ENCODE peak calls at places on chromosome 15, in ten cellular contexts. Q is brain microvascular endothelial cell, V is PC-3, A is testis, I is esophagus muscularis mucosa, U is upper lobe of right lung, W is IMR-90, H is left ventricle myocardium inferior, N is ascending aorta, P is heart left ventricle. F is an unnamed sample.

GRCh38 chr15:98760112-98760826 is 111.9 kb downstream of the IGF1R start:
- DNase-seq in U (peak), N (no peak), H (peak), V (peak), P (peak), W (no peak), I (no peak), A (no peak), Q (no peak), F (peak)

GRCh38 chr15:60004846-60005351 is 788 bp downstream of the FOXB1 start:
- DNase-seq in W (peak), A (no peak), V (no peak), P (no peak), H (no peak), Q (no peak), U (peak), I (no peak), N (no peak), F (no peak)

GRCh38 chr15:56248276-56248675 is 4.6 kb upstream of the RFX7 start:
- DNase-seq in N (no peak), U (no peak), P (no peak), I (no peak), H (no peak), A (no peak), V (no peak), W (no peak), Q (no peak), F (no peak)

GRCh38 chr15:85980946-85981345 is 98.7 kb upstream of the AGBL1 start:
- DNase-seq in H (no peak), W (no peak), I (no peak), U (no peak), N (no peak), V (no peak), P (no peak), Q (no peak), A (no peak), F (peak)

GRCh38 chr15:76185716-76186115 is 125.6 kb downstream of the ETFA start:
- DNase-seq in H (no peak), A (no peak), Q (peak), P (no peak), N (no peak), I (no peak), V (peak), W (peak), U (no peak), F (peak)

GRCh38 chr15:22988811-22989210 is 8.6 kb upstream of the CYFIP1 start:
- DNase-seq in H (no peak), I (no peak), Q (no peak), P (no peak), U (no peak), A (no peak), W (no peak), N (no peak), V (no peak), F (no peak)

GRCh38 chr15:89860446-89860845 is 33.3 kb downstream of the AP3S2 start:
- DNase-seq in U (no peak), I (no peak), Q (no peak), H (no peak), A (no peak), P (no peak), N (no peak), V (no peak), W (no peak), F (no peak)

GRCh38 chr15:63473007-63473748 is 31.2 kb upstream of the USP3 start:
- DNase-seq in Q (no peak), W (no peak), U (no peak), V (no peak), I (no peak), H (no peak), P (no peak), N (no peak), A (no peak), F (no peak)

GRCh38 chr15:75063338-75063737 is 39.9 kb downstream of the PPCDC start:
- DNase-seq in H (no peak), N (no peak), I (no peak), A (peak), U (peak), Q (peak), V (no peak), W (peak), P (no peak), F (no peak)

GRCh38 chr15:89649013-89649625 is 6.1 kb downstream of the KIF7 start:
- DNase-seq in N (no peak), U (no peak), I (no peak), V (no peak), H (no peak), P (peak), A (no peak), W (no peak), Q (no peak), F (no peak)

GRCh38 chr15:73923488-73924164 is 2.6 kb upstream of the LOXL1 start:
- DNase-seq in W (no peak), A (no peak), Q (no peak), I (no peak), U (no peak), P (no peak), V (no peak), H (peak), N (no peak), F (no peak)

GRCh38 chr15:66798426-66799061 is 96.5 kb downstream of the SMAD6 start:
- DNase-seq in U (no peak), W (peak), N (no peak), V (peak), H (no peak), A (peak), Q (peak), P (no peak), I (no peak), F (no peak)

GRCh38 chr15:62601779-62602540 is 436.9 kb upstream of the C2CD4B start:
- DNase-seq in W (peak), V (peak), U (no peak), H (no peak), N (no peak), A (no peak), P (no peak), Q (no peak), I (no peak), F (no peak)

GRCh38 chr15:90594297-90594696 is 64.6 kb downstream of the CRTC3 start:
- DNase-seq in P (peak), Q (no peak), N (peak), H (peak), I (peak), V (peak), A (peak), U (peak), W (no peak), F (peak)

GRCh38 chr15:76155742-76156141 is 96.0 kb downstream of the TMEM266 start:
- DNase-seq in Q (peak), V (no peak), W (peak), I (no peak), U (no peak), H (no peak), A (no peak), P (no peak), N (no peak), F (no peak)

GRCh38 chr15:91110407-91110806 is 10.3 kb downstream of the SV2B start:
- DNase-seq in Q (no peak), H (no peak), I (no peak), W (no peak), U (no peak), V (no peak), A (no peak), P (no peak), N (no peak), F (no peak)

GRCh38 chr15:76184640-76185020 is 124.8 kb downstream of the TMEM266 start:
- DNase-seq in V (no peak), H (no peak), W (no peak), I (no peak), Q (no peak), N (no peak), A (no peak), U (no peak), P (no peak), F (no peak)

GRCh38 chr15:51076898-51077564 is 17.7 kb downstream of the TNFAIP8L3 start:
- DNase-seq in U (peak), Q (peak), A (peak), H (peak), I (no peak), N (peak), P (peak), W (no peak), V (no peak), F (no peak)

GRCh38 chr15:25056484-25057429 is 102.0 kb downstream of the SNRPN start:
- DNase-seq in P (no peak), U (peak), N (no peak), V (no peak), W (no peak), I (no peak), H (no peak), Q (no peak), A (peak), F (no peak)

GRCh38 chr15:67917037-67917436 is 77.2 kb upstream of the RNU6-1 start:
- DNase-seq in W (no peak), V (peak), A (no peak), I (no peak), U (no peak), N (peak), P (peak), Q (no peak), H (peak), F (no peak)

GRCh38 chr15:74383695-74384565 is 16.5 kb upstream of the CYP11A1 start:
- DNase-seq in Q (no peak), H (no peak), N (no peak), W (peak), A (no peak), V (peak), P (no peak), I (no peak), U (no peak), F (peak)

GRCh38 chr15:59042041-59042440 is 54.6 kb downstream of the RNF111 start:
- DNase-seq in U (no peak), Q (no peak), H (no peak), I (no peak), V (no peak), P (no peak), A (no peak), W (no peak), N (no peak), F (no peak)

GRCh38 chr15:79989682-79990081 is 18.7 kb upstream of the BCL2A1 start:
- DNase-seq in A (no peak), I (no peak), W (peak), U (peak), V (no peak), Q (no peak), H (no peak), P (no peak), N (no peak), F (no peak)

GRCh38 chr15:66570842-66571241 is 5.0 kb upstream of the LCTL start:
- DNase-seq in W (no peak), I (peak), U (peak), Q (no peak), N (no peak), P (no peak), A (no peak), H (no peak), V (no peak), F (no peak)

GRCh38 chr15:60620707-60621106 is 141.8 kb upstream of the ICE2 start:
- DNase-seq in W (peak), Q (no peak), H (no peak), I (no peak), A (no peak), P (no peak), U (peak), V (no peak), N (peak), F (peak)

GRCh38 chr15:49096090-49096750 is 50.0 kb upstream of the SECISBP2L start:
- DNase-seq in P (no peak), V (no peak), U (no peak), I (no peak), N (no peak), W (no peak), H (no peak), A (no peak), Q (no peak), F (no peak)

GRCh38 chr15:33654859-33655258 is 313.4 kb upstream of the CHRM5 start:
- DNase-seq in V (no peak), Q (no peak), A (peak), P (no peak), H (no peak), I (no peak), U (no peak), N (no peak), W (no peak), F (peak)
- TF ChIP-seq CTCF in V (peak), Q (no peak), A (no peak), P (no peak), H (no peak), I (no peak), U (no peak), N (no peak), W (no peak), F (no peak)

DNA sequence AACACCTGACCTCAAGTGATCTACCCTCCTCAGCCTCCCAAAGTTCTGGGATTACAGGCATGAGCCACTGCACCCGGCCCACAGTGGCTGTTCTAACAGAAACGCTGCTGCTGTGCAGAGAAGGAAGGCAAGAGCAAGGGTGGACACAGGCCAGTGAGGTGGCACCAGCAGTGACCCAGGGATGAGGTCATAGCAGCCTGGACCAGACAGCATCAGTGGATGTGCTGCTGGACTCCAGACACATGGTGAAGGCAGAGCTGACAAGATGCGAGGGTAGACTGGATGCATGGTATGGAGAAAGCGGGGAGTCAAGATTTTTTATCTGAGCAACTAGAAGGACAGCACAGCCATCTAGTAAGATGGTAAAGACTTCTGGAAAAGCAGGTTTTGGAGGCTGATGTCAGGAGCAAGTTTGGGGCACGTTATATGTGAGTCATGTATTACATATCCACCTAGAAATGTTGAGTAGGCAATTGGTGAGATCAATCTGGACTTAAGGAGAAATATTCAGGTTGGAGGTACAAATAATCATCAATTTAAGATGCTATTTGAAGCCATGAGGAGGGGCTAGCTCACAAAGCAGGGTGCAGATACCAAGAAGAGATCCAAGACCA is 22.1 kb upstream of the TJP1 start:
- DNase-seq in Q (no peak), V (peak), A (no peak), W (peak), U (no peak), I (no peak), P (no peak), H (no peak), N (no peak), F (peak)
- H3K27ac ChIP-seq in Q (no peak), V (peak), A (no peak), W (no peak), U (no peak), I (no peak), P (no peak), H (no peak), N (no peak), F (peak)

DNA sequence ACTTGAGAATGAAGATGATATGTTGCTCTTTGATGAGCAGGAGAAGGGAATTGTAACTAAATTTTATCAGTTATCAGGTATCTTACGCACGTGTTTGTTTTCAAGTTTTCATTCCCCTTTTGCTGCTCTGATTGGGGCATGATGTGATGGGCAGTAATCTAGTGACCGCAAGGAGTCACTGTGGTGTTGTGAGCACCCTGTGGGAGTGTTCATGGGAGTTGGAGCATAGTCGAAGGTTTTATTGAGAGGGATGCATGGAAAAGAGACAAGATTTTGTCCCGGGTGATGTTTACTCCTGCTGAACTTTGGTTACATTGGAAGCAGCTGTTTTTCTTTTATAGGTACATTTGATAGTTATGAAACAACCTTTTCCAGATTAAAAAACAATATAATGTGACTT is 2.1 kb downstream of the FAN1 start:
- DNase-seq in P (no peak), A (peak), V (peak), H (no peak), W (peak), Q (no peak), N (no peak), U (no peak), I (peak), F (no peak)
- TF ChIP-seq CTCF in P (no peak), A (no peak), V (peak), H (peak), W (peak), Q (peak), N (no peak), U (no peak), I (no peak), F (peak)

GRCh38 chr15:78392430-78392829 is 45.6 kb upstream of the IREB2 start:
- DNase-seq in V (no peak), H (no peak), N (no peak), A (no peak), Q (no peak), P (no peak), W (no peak), U (no peak), I (no peak), F (no peak)
- H3K27ac ChIP-seq in V (no peak), H (no peak), N (no peak), A (no peak), Q (no peak), P (no peak), W (no peak), U (no peak), I (no peak), F (no peak)

F was measured in RWPE1.